ENCODE peak calls at places on chromosome 1, in five cellular contexts. I, W, C, O and S are unnamed samples.

GRCh38 chr1:2523191-2523890 is 3.1 kb downstream of the PANK4 start:
- DNase-seq in C (no peak), I (no peak), W (peak; percentile 80), O (peak; percentile 66), S (no peak)

GRCh38 chr1:54604051-54604450 is 19.3 kb downstream of the FAM151A start:
- DNase-seq in O (no peak), W (no peak), C (no peak), I (no peak), S (no peak)

GRCh38 chr1:165895451-165895871 is 68.0 kb downstream of the UCK2 start:
- DNase-seq in W (no peak), I (no peak), O (peak; percentile 80), C (peak; percentile 63), S (no peak)

GRCh38 chr1:166088572-166088955 is 78.2 kb downstream of the FAM78B start:
- DNase-seq in I (no peak), C (no peak), W (no peak), O (no peak), S (no peak)

GRCh38 chr1:119918301-119918700 is 22.0 kb upstream of the ADAM30 start:
- DNase-seq in O (no peak), I (no peak), C (no peak), W (no peak), S (no peak)

GRCh38 chr1:187396226-187396625 is 567.5 kb downstream of the PLA2G4A start:
- DNase-seq in I (no peak), C (peak; percentile 25), W (no peak), O (peak; percentile 14), S (no peak)

GRCh38 chr1:162951553-162952315 is 90.8 kb upstream of the CCDC190 start:
- DNase-seq in O (peak; percentile 20), C (no peak), I (no peak), W (no peak), S (no peak)

GRCh38 chr1:109636201-109636952 is 16.7 kb downstream of the AMPD2 start:
- DNase-seq in O (peak; percentile 62), C (peak; percentile 76), I (no peak), W (no peak), S (no peak)

GRCh38 chr1:181433931-181434330 is 49.4 kb upstream of the CACNA1E start:
- DNase-seq in W (no peak), O (no peak), C (no peak), I (no peak), S (no peak)

GRCh38 chr1:38026592-38027200 is 14.2 kb downstream of the UTP11 start:
- DNase-seq in C (peak; percentile 72), O (peak; percentile 57), I (peak; percentile 46), W (peak; percentile 60), S (peak; percentile 38)

GRCh38 chr1:219883400-219884332 is 44.7 kb downstream of the SLC30A10 start:
- DNase-seq in C (peak; percentile 11), W (no peak), I (no peak), O (no peak), S (no peak)

GRCh38 chr1:201184734-201185453 is 5.7 kb upstream of the IGFN1 start:
- DNase-seq in I (peak; percentile 32), O (peak; percentile 88), W (no peak), C (peak; percentile 87), S (peak; percentile 34)

GRCh38 chr1:205283270-205284147 is 38.0 kb downstream of the NUAK2 start:
- DNase-seq in I (no peak), O (no peak), C (no peak), W (no peak), S (no peak)

GRCh38 chr1:112790920-112791722 is 76.0 kb upstream of the PPM1J start:
- DNase-seq in W (no peak), O (no peak), I (no peak), C (peak; percentile 28), S (no peak)

GRCh38 chr1:75079535-75080290 is 54.5 kb upstream of the LHX8 start:
- DNase-seq in W (no peak), C (peak; percentile 78), O (no peak), I (no peak), S (no peak)

GRCh38 chr1:247180581-247180980 is 8.8 kb upstream of the ZNF124 start:
- DNase-seq in C (peak; percentile 74), W (no peak), I (no peak), O (no peak), S (no peak)

GRCh38 chr1:47317841-47318240 is 3.9 kb upstream of the STIL start:
- DNase-seq in C (peak; percentile 67), O (peak; percentile 96), I (no peak), W (no peak), S (no peak)

GRCh38 chr1:56502700-56503245 is 76.6 kb downstream of the PLPP3 start:
- DNase-seq in W (no peak), O (peak; percentile 50), I (no peak), C (peak; percentile 30), S (no peak)

GRCh38 chr1:54814148-54814498 is 13.0 kb upstream of the TTC22 start:
- DNase-seq in O (no peak), I (no peak), W (no peak), C (no peak), S (no peak)

GRCh38 chr1:167489581-167490340 is 28.6 kb downstream of the CD247 start:
- DNase-seq in W (peak; percentile 87), C (no peak), O (no peak), I (no peak), S (no peak)

GRCh38 chr1:27772071-27772470 is 948 bp upstream of the STX12 start:
- DNase-seq in O (no peak), W (no peak), C (no peak), I (no peak), S (no peak)

GRCh38 chr1:230754831-230755230 is 7.6 kb downstream of the CAPN9 start:
- DNase-seq in W (no peak), C (peak; percentile 75), I (no peak), O (peak; percentile 66), S (no peak)

GRCh38 chr1:170657275-170657853 is 6.6 kb upstream of the PRRX1 start:
- DNase-seq in C (peak; percentile 33), W (no peak), O (peak; percentile 34), I (no peak), S (no peak)

GRCh38 chr1:63198921-63199530 is 123.3 kb upstream of the FOXD3 start:
- DNase-seq in O (no peak), I (peak; percentile 61), W (no peak), C (no peak), S (peak; percentile 54)

GRCh38 chr1:228228601-228229074 is 20.8 kb downstream of the OBSCN start:
- DNase-seq in C (peak; percentile 81), W (no peak), O (peak; percentile 98), I (no peak), S (no peak)

GRCh38 chr1:168428063-168428731 is 115.6 kb downstream of the XCL2 start:
- DNase-seq in O (no peak), W (no peak), I (no peak), C (peak; percentile 69), S (no peak)